ENCODE peak calls at places on chromosome 12, in four cellular contexts. L is transverse colon, J is GM23338, B is HL-60. X is an unnamed sample.

GRCh38 chr12:111624540-111624939 is 25.4 kb upstream of the ATXN2 start:
- DNase-seq in L (no peak), J (no peak), B (no peak), X (no peak)

GRCh38 chr12:103958621-103959020 is 7.1 kb upstream of the TDG start:
- DNase-seq in L (no peak), J (no peak), B (no peak), X (no peak)

GRCh38 chr12:63226792-63227463 is 75.9 kb upstream of the AVPR1A start:
- DNase-seq in L (no peak), J (no peak), B (no peak), X (no peak)

GRCh38 chr12:78442454-78442801 is 422.1 kb upstream of the SYT1 start:
- DNase-seq in L (no peak), J (no peak), B (no peak), X (no peak)

GRCh38 chr12:6716874-6717437 is 6.9 kb upstream of the COPS7A start:
- DNase-seq in L (no peak), J (no peak), B (no peak), X (no peak)

GRCh38 chr12:27272375-27273028 is 28.4 kb downstream of the STK38L start:
- DNase-seq in L (no peak), J (no peak), B (no peak), X (no peak)

GRCh38 chr12:125351788-125352187 is 286.6 kb downstream of the AACS start:
- DNase-seq in L (no peak), J (peak; percentile 52), B (no peak), X (no peak)

GRCh38 chr12:115227137-115227615 is 543.2 kb upstream of the TBX3 start:
- DNase-seq in L (no peak), J (no peak), B (no peak), X (no peak)

GRCh38 chr12:219891-220352 is 6.0 kb upstream of the SLC6A12 start:
- DNase-seq in L (peak; percentile 74), J (peak; percentile 96), B (peak; percentile 85), X (no peak)

GRCh38 chr12:69578283-69578682 is 7.0 kb upstream of the CCT2 start:
- DNase-seq in L (no peak), J (no peak), B (no peak), X (no peak)

GRCh38 chr12:94618995-94619695 is 31.2 kb downstream of the TMCC3 start:
- DNase-seq in L (no peak), J (no peak), B (no peak), X (no peak)

GRCh38 chr12:1882850-1883470 is 35.5 kb downstream of the CACNA2D4 start:
- DNase-seq in L (no peak), J (no peak), B (no peak), X (no peak)

GRCh38 chr12:105083041-105083440 is 1.2 kb downstream of the ALDH1L2 start:
- DNase-seq in L (no peak), J (peak; percentile 25), B (no peak), X (no peak)

GRCh38 chr12:111455448-111456320 is 50.0 kb downstream of the SH2B3 start:
- DNase-seq in L (no peak), J (no peak), B (no peak), X (no peak)

GRCh38 chr12:29783773-29784666 is at the start of gene TMTC1:
- DNase-seq in L (peak; percentile 45), J (peak; percentile 87), B (no peak), X (peak; percentile 64)

GRCh38 chr12:108911915-108912314 is 32.0 kb downstream of the DAO start:
- DNase-seq in L (no peak), J (no peak), B (no peak), X (peak; percentile 8)

GRCh38 chr12:4011597-4011996 is 138.4 kb upstream of the PARP11 start:
- DNase-seq in L (no peak), J (no peak), B (no peak), X (no peak)

GRCh38 chr12:11695321-11695720 is 45.8 kb downstream of the ETV6 start:
- DNase-seq in L (no peak), J (no peak), B (no peak), X (no peak)

GRCh38 chr12:85568395-85569103 is 267.7 kb downstream of the RASSF9 start:
- DNase-seq in L (peak; percentile 16), J (no peak), B (no peak), X (no peak)

GRCh38 chr12:69661386-69661785 is 37.7 kb downstream of the BEST3 start:
- DNase-seq in L (no peak), J (no peak), B (no peak), X (no peak)

GRCh38 chr12:70402597-70402996 is 36.5 kb downstream of the KCNMB4 start:
- DNase-seq in L (no peak), J (peak; percentile 21), B (no peak), X (no peak)

GRCh38 chr12:2445968-2446367 is 348.8 kb upstream of the FKBP4 start:
- DNase-seq in L (no peak), J (no peak), B (no peak), X (no peak)

GRCh38 chr12:117863004-117863709 is 105.6 kb downstream of the KSR2 start:
- DNase-seq in L (no peak), J (no peak), B (no peak), X (no peak)

GRCh38 chr12:105922670-105923102 is 216.1 kb downstream of the NUAK1 start:
- DNase-seq in L (no peak), J (no peak), B (no peak), X (no peak)

GRCh38 chr12:89882051-89882450 is 173.4 kb upstream of the ATP2B1 start:
- DNase-seq in L (no peak), J (no peak), B (peak; percentile 9), X (no peak)

GRCh38 chr12:7212678-7213077 is 23.2 kb downstream of the PEX5 start:
- DNase-seq in L (no peak), J (no peak), B (no peak), X (no peak)

GRCh38 chr12:101127521-101128219 is 82.4 kb downstream of the SLC5A8 start:
- DNase-seq in L (no peak), J (no peak), B (no peak), X (no peak)

GRCh38 chr12:1791104-1791927 is 29.0 kb upstream of the LRTM2 start:
- DNase-seq in L (peak; percentile 75), J (peak; percentile 73), B (peak; percentile 76), X (peak; percentile 61)

GRCh38 chr12:50621435-50622304 is 116.9 kb downstream of the DIP2B start:
- DNase-seq in L (peak; percentile 40), J (peak; percentile 51), B (no peak), X (peak; percentile 30)

GRCh38 chr12:79537675-79538074 is 153.1 kb downstream of the PAWR start:
- DNase-seq in L (no peak), J (no peak), B (no peak), X (no peak)

GRCh38 chr12:65620026-65620425 is 204.3 kb upstream of the HMGA2 start:
- DNase-seq in L (no peak), J (no peak), B (no peak), X (no peak)
- TF ChIP-seq POLR2AphosphoS5 in L (no peak), J (no peak), B (no peak), X (no peak)

GRCh38 chr12:53047221-53048032 is 2.4 kb upstream of the TNS2 start:
- DNase-seq in L (peak; percentile 83), J (peak; percentile 86), B (no peak), X (peak; percentile 74)

GRCh38 chr12:53049582-53050318 is at the start of gene TNS2:
- DNase-seq in L (peak; percentile 72), J (peak; percentile 82), B (no peak), X (no peak)

GRCh38 chr12:53050426-53051057 is 677 bp downstream of the TNS2 start:
- DNase-seq in L (peak; percentile 7), J (no peak), B (no peak), X (no peak)

GRCh38 chr12:53048033-53048779 is 1.7 kb upstream of the TNS2 start:
- DNase-seq in L (peak; percentile 63), J (peak; percentile 47), B (no peak), X (peak; percentile 83)

GRCh38 chr12:53048780-53049401 is 974 bp upstream of the TNS2 start:
- DNase-seq in L (peak; percentile 61), J (peak; percentile 88), B (no peak), X (no peak)
- TF ChIP-seq POLR2AphosphoS5 in L (peak; percentile 9), J (no peak), B (no peak), X (no peak)

GRCh38 chr12:98516184-98516873 is 939 bp downstream of the TMPO start:
- DNase-seq in L (peak; percentile 82), J (peak; percentile 91), B (peak; percentile 96), X (peak; percentile 80)
- TF ChIP-seq POLR2AphosphoS5 in L (peak; percentile 7), J (peak; percentile 33), B (peak; percentile 56), X (peak; percentile 51)

GRCh38 chr12:67035121-67035520 is 234.0 kb upstream of the CAND1 start:
- DNase-seq in L (no peak), J (peak; percentile 38), B (no peak), X (no peak)

GRCh38 chr12:67038486-67038885 is 230.7 kb upstream of the CAND1 start:
- DNase-seq in L (no peak), J (no peak), B (no peak), X (no peak)

GRCh38 chr12:67039995-67040860 is 228.9 kb upstream of the CAND1 start:
- DNase-seq in L (no peak), J (no peak), B (no peak), X (peak; percentile 24)

DNA sequence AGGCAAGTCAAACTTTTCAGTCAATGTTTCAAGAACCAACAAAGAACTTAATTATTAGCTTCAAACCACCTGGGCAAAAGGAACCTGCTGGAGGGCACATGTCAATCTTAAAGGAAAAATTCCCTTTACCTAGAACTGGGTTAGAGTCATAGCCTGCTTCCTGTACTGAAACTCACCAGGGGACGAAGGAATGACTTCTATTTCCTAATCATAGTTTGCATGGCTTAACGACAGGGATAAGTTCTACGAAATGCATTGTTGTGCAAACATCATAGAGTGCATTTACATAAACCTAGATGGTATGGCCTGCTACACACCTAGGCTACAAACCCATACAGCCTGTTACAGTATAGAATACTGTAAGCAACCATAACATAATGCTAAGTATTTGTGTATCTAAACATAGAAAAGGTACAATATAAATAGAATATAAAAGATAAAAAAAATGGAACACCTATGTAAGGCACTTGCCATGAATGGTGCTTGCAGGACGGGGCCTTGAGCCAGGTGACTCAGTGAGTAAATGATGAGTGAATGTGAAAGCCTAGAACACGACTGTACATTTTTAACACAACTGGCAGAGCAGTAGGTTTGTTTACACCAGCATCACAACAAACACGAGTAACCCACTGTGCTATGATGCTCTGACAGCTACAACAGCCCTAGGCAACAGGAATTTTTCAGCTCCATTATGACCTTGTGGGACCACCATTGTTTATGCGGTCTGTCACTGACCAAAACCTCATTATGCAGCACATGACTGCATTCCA is 234.9 kb upstream of the CAND1 start:
- DNase-seq in L (no peak), J (no peak), B (no peak), X (no peak)
- TF ChIP-seq POLR2AphosphoS5 in L (no peak), J (no peak), B (no peak), X (no peak)

DNA sequence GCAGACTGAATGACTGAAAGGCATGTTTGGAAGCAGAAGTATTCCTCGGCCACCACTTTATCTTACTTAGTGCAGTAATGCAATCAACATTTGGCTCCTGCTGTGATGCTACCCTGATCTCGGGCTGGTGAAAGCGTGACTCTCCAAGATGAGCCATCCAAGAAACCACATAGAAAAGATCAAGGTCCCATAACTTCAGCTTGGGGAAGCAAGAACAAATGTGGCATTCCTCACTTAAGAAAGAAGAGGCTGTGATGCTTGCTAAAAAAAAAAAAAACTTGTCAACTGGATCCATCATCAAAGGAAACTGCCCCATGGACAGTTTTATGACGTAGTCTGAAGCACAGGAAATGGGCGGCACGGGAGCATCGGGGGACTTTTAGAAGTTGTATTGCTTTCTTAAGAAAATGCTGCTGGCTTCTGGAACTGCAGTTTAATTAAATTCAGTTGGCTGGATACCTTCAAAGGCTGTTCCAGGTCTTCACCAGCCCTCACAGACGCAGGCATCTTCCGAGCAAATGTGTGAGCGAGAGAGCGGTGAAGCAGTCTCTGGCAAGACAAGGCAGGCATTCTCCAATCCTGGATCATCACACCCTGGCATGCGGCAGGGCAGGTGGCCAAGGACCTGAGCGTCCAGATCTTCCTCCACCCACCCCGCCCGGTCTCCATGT is 38.2 kb upstream of the MAP1LC3B2 start:
- DNase-seq in L (no peak), J (no peak), B (no peak), X (peak; percentile 84)
- TF ChIP-seq POLR2AphosphoS5 in L (no peak), J (no peak), B (no peak), X (peak; percentile 65)

GRCh38 chr12:75480469-75480949 is at the start of gene GLIPR1:
- DNase-seq in L (peak; percentile 68), J (no peak), B (peak; percentile 88), X (peak; percentile 56)
- TF ChIP-seq POLR2AphosphoS5 in L (peak; percentile 78), J (no peak), B (peak; percentile 62), X (peak; percentile 41)

X was measured in prostate gland.